ENCODE peak calls at places on chromosomes 13 and 19, in eight cellular contexts. V is cardiac muscle cell; H is pancreas; Z is CD4-positive, alpha-beta memory T cell; F is spleen; C is DND-41; U is tibial artery; K is OCI-LY7. I is an unnamed sample. For H3K9me3 and H3K36me3, the result is how much of the 10 kb centered on the place peaks cover.

GRCh38 chr13:20482818-20483217 is 42.8 kb downstream of the CRYL1 start:
- DNase-seq in V (no peak), H (no peak), Z (no peak), F (no peak), C (no peak), U (no peak), K (no peak), I (no peak)

GRCh38 chr19:4067396-4068057 is 828 bp upstream of the ZBTB7A start:
- DNase-seq in V (no peak), H (no peak), Z (no peak), F (peak), C (no peak), U (no peak), K (peak), I (no peak)

GRCh38 chr19:13043285-13043684 is 48.0 kb downstream of the NFIX start:
- DNase-seq in V (no peak), H (no peak), Z (no peak), F (no peak), C (no peak), U (no peak), K (peak), I (no peak)

GRCh38 chr13:59178344-59178743 is 985.4 kb downstream of the DIAPH3 start:
- DNase-seq in V (peak), H (no peak), Z (no peak), F (no peak), C (no peak), U (no peak), K (no peak), I (no peak)

GRCh38 chr13:94309997-94310842 is 169.3 kb downstream of the DCT start:
- DNase-seq in V (peak), H (no peak), Z (no peak), F (no peak), C (no peak), U (no peak), K (no peak), I (no peak)

GRCh38 chr13:30481241-30481760 is 15.6 kb upstream of the HMGB1 start:
- DNase-seq in V (no peak), H (no peak), Z (no peak), F (no peak), C (no peak), U (no peak), K (no peak), I (no peak)

GRCh38 chr19:18648971-18649310 is 12.1 kb downstream of the KLHL26 start:
- DNase-seq in V (peak), H (no peak), Z (no peak), F (no peak), C (no peak), U (peak), K (no peak), I (no peak)

GRCh38 chr19:45152504-45153338 is 8.1 kb downstream of the NKPD1 start:
- DNase-seq in V (peak), H (peak), Z (peak), F (peak), C (no peak), U (no peak), K (no peak), I (no peak)

GRCh38 chr13:108859202-108860012 is 230.0 kb downstream of the MYO16 start:
- DNase-seq in V (peak), H (no peak), Z (no peak), F (no peak), C (no peak), U (no peak), K (no peak), I (no peak)

GRCh38 chr19:58054792-58055482 is 4.1 kb upstream of the ZNF135 start:
- DNase-seq in V (peak), H (peak), Z (no peak), F (no peak), C (no peak), U (no peak), K (no peak), I (no peak)

GRCh38 chr19:18543814-18544475 is 572 bp upstream of the FKBP8 start:
- DNase-seq in V (peak), H (no peak), Z (peak), F (peak), C (peak), U (no peak), K (peak), I (peak)

GRCh38 chr13:97434417-97435296 is 688 bp downstream of the RAP2A start:
- DNase-seq in V (peak), H (peak), Z (peak), F (no peak), C (peak), U (peak), K (peak), I (peak)

GRCh38 chr13:50617134-50617721 is 226.3 kb downstream of the DLEU7 start:
- DNase-seq in V (peak), H (no peak), Z (no peak), F (no peak), C (no peak), U (no peak), K (no peak), I (no peak)

GRCh38 chr19:13476071-13476470 is 30.2 kb downstream of the CACNA1A start:
- DNase-seq in V (no peak), H (no peak), Z (no peak), F (no peak), C (no peak), U (no peak), K (no peak), I (no peak)

GRCh38 chr19:4713384-4713951 is 10.2 kb downstream of the DPP9 start:
- DNase-seq in V (peak), H (peak), Z (no peak), F (no peak), C (no peak), U (peak), K (no peak), I (peak)

GRCh38 chr13:112059457-112060317 is 7.3 kb upstream of the SOX1 start:
- DNase-seq in V (no peak), H (no peak), Z (no peak), F (no peak), C (no peak), U (no peak), K (no peak), I (no peak)

GRCh38 chr19:57620673-57621348 is 6.8 kb downstream of the ZNF134 start:
- DNase-seq in V (peak), H (no peak), Z (no peak), F (no peak), C (no peak), U (no peak), K (no peak), I (no peak)

GRCh38 chr19:40267601-40267997 is 17.5 kb downstream of the AKT2 start:
- DNase-seq in V (no peak), H (no peak), Z (no peak), F (no peak), C (no peak), U (no peak), K (no peak), I (no peak)
- H3K27ac ChIP-seq in V (no peak), H (no peak), Z (no peak), F (no peak), C (no peak), U (no peak), K (no peak), I (no peak)

GRCh38 chr19:14719162-14719561 is 29.3 kb downstream of the ZNF333 start:
- DNase-seq in V (no peak), H (no peak), Z (no peak), F (no peak), C (no peak), U (no peak), K (no peak), I (no peak)

GRCh38 chr19:14715841-14716240 is 26.0 kb downstream of the ZNF333 start:
- DNase-seq in V (no peak), H (no peak), Z (no peak), F (no peak), C (no peak), U (no peak), K (no peak), I (no peak)

GRCh38 chr19:14722127-14722526 is 32.3 kb downstream of the ZNF333 start:
- DNase-seq in V (no peak), H (no peak), Z (no peak), F (no peak), C (no peak), U (no peak), K (no peak), I (no peak)

GRCh38 chr19:14718522-14719113 is 28.8 kb downstream of the ZNF333 start:
- DNase-seq in V (peak), H (no peak), Z (no peak), F (no peak), C (no peak), U (no peak), K (no peak), I (no peak)
- H3K9me3 ChIP-seq in V (under half), H (under half), Z (half or more), F (half or more), C (under half), U (under half), K (under half), I (half or more)

GRCh38 chr19:2680808-2681207 is 21.7 kb downstream of the GNG7 start:
- DNase-seq in V (no peak), H (no peak), Z (no peak), F (no peak), C (no peak), U (no peak), K (peak), I (no peak)

GRCh38 chr19:2675892-2676291 is 26.6 kb downstream of the GNG7 start:
- DNase-seq in V (no peak), H (no peak), Z (no peak), F (no peak), C (no peak), U (no peak), K (no peak), I (no peak)

GRCh38 chr19:2678043-2678671 is 24.3 kb downstream of the GNG7 start:
- DNase-seq in V (no peak), H (no peak), Z (no peak), F (peak), C (no peak), U (no peak), K (peak), I (no peak)

GRCh38 chr19:2683430-2683995 is 19.0 kb downstream of the GNG7 start:
- DNase-seq in V (no peak), H (no peak), Z (no peak), F (no peak), C (no peak), U (no peak), K (no peak), I (no peak)

DNA sequence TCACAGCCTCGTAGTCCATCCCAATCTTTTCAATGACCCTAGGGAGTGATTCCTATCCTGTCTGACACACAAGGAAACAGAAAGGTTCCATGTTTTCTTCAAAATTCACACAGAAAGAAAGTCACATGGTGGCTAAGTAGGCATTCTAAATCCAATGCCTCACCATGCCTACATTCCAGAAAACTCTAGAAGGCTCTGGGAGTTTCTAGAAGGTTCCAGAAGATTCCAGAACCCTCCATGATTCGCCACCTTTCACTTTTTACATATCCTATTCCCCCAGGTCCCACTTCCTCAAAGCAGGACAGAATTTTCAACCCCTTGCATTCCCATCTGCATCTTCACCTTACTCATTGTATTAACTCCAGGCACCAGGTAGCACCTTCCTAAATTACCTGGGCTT is 23.1 kb downstream of the GNG7 start:
- DNase-seq in V (no peak), H (no peak), Z (no peak), F (no peak), C (no peak), U (no peak), K (no peak), I (no peak)
- H3K36me3 ChIP-seq in V (under half), H (under half), Z (under half), F (under half), C (under half), U (under half), K (under half), I (under half)

DNA sequence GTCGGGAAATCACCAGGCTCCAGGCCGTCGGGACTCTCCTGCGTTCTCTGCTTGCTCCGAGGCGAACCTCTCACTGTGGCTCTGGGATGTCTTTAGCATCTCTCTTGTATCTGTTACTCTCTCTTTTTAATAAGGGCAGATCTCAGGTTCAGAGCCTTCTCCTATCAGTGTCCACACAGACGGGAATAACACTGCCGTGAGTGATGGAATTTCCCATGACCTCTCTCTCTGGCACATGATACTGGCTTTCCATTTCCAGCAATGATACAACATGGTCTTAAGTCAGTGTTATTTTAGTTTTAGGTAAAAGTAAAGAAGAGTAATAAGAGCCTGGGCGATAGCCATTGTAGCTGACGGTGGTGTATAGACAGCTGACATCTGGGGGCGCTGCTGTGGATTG is 9.3 kb downstream of the ZNF444 start:
- DNase-seq in V (no peak), H (no peak), Z (no peak), F (no peak), C (no peak), U (no peak), K (no peak), I (no peak)
- H3K27ac ChIP-seq in V (no peak), H (no peak), Z (no peak), F (no peak), C (no peak), U (no peak), K (no peak), I (no peak)

DNA sequence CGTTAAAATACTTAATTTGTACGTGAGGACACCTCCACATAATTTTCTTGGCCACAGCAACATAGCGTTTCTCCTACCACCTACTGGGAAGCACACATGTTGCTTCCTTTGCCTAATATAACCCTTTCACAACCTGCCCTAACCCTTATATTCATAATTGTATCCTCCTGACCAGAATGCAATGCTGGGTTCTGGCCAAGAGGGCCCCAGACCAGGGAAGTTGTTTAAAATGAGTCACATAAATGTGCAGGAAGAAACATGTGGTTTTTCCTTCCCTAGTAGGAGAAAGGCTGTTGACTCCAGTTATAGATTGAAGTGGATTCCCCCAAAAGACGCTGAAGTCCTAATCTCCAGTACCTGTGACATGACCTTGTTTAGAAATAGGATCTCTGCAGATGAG is 187.3 kb downstream of the NUFIP1 start:
- DNase-seq in V (peak), H (no peak), Z (no peak), F (no peak), C (no peak), U (no peak), K (no peak), I (no peak)
- H3K9me3 ChIP-seq in V (under half), H (under half), Z (under half), F (under half), C (under half), U (under half), K (under half), I (under half)

GRCh38 chr19:39171479-39172465 is 25.0 kb upstream of the NCCRP1 start:
- DNase-seq in V (no peak), H (no peak), Z (no peak), F (peak), C (no peak), U (no peak), K (no peak), I (no peak)

GRCh38 chr19:39168258-39169142 is 28.3 kb upstream of the NCCRP1 start:
- DNase-seq in V (no peak), H (no peak), Z (no peak), F (no peak), C (no peak), U (no peak), K (no peak), I (no peak)

GRCh38 chr19:39170398-39171231 is 26.1 kb upstream of the NCCRP1 start:
- DNase-seq in V (no peak), H (no peak), Z (no peak), F (no peak), C (no peak), U (no peak), K (no peak), I (no peak)

GRCh38 chr19:39167461-39168257 is 29.1 kb upstream of the NCCRP1 start:
- DNase-seq in V (no peak), H (peak), Z (no peak), F (no peak), C (no peak), U (no peak), K (no peak), I (peak)

GRCh38 chr19:39169143-39169810 is 27.5 kb upstream of the NCCRP1 start:
- DNase-seq in V (no peak), H (no peak), Z (no peak), F (no peak), C (no peak), U (no peak), K (no peak), I (peak)
- H3K36me3 ChIP-seq in V (under half), H (under half), Z (under half), F (half or more), C (half or more), U (under half), K (under half), I (under half)

DNA sequence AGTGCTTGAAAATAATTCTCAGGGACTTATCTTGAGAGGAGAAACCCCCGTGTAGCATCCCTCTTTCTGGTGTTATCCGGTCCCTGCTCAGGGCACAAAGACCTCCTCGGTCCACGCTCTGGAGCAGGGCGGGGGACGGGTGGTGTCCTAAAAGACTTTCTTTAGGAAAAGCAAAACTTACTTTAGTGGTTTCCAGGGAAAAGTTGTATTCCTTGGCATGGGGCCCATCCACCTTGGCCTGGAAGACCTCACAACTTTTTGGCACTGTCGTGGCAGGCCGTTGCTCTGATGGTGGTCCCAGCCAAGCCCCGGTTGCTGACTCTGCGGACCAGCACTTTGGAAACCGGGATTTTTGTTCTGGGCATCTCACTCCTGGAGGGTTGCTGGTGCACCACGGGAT is 2.7 kb downstream of the AMER2 start:
- DNase-seq in V (no peak), H (no peak), Z (no peak), F (no peak), C (no peak), U (no peak), K (no peak), I (no peak)
- H3K27ac ChIP-seq in V (no peak), H (no peak), Z (no peak), F (no peak), C (no peak), U (no peak), K (no peak), I (no peak)

GRCh38 chr13:25899952-25900351 is 151.9 kb downstream of the SHISA2 start:
- DNase-seq in V (no peak), H (no peak), Z (no peak), F (no peak), C (no peak), U (no peak), K (no peak), I (no peak)
- H3K9me3 ChIP-seq in V (under half), H (under half), Z (under half), F (under half), C (under half), U (under half), K (under half), I (under half)

DNA sequence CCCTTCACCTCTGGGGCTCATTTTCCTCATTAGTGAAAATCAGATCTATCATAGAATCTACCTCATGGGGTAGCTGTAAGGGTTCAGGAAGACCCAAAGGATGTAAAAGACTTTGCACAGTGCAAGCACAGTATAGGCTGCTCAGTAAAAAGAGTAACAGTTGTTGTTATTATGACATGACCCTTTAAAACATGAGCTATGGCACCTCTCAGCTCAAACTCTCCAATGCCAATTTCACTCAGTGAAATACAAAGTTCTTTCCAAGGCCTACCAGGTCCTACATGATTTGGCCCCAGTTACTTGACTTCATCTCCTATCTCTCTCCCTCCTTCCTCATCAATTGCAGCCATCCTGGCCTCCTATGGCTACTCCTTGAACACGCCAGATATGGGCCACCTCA is 4.9 kb downstream of the SMG9 start:
- DNase-seq in V (no peak), H (no peak), Z (no peak), F (no peak), C (no peak), U (no peak), K (no peak), I (no peak)
- H3K36me3 ChIP-seq in V (under half), H (under half), Z (half or more), F (half or more), C (half or more), U (under half), K (half or more), I (half or more)

I was measured in left lung.